ENCODE peak calls at places on chromosomes 1 and 21, in four cellular contexts. V is HFFc6; H is activated T-cell treated with anti-CD3 and anti-CD28 coated beads, Interleukin-2, amount 50 U/mL, for 72 hours; E is cortex of kidney. J is an unnamed sample.

GRCh38 chr1:113998361-113998760 is 19.1 kb downstream of the OLFML3 start:
- DNase-seq in V (no peak), H (no peak), E (no peak), J (no peak)

GRCh38 chr1:23544444-23545389 is 13.7 kb upstream of the E2F2 start:
- DNase-seq in V (peak), H (peak), E (no peak), J (peak)

GRCh38 chr1:245986404-245987221 is 520.5 kb downstream of the SMYD3 start:
- DNase-seq in V (peak), H (no peak), E (no peak), J (peak)

GRCh38 chr1:153609585-153609907 is 3.4 kb downstream of the S100A16 start:
- DNase-seq in V (no peak), H (no peak), E (no peak), J (no peak)

GRCh38 chr1:48115835-48116234 is 106.7 kb upstream of the SLC5A9 start:
- DNase-seq in V (no peak), H (no peak), E (no peak), J (no peak)

GRCh38 chr1:16420719-16421118 is 16.5 kb downstream of the SPATA21 start:
- DNase-seq in V (no peak), H (peak), E (no peak), J (no peak)

GRCh38 chr1:47650205-47650604 is 212.4 kb downstream of the FOXD2 start:
- DNase-seq in V (peak), H (no peak), E (no peak), J (peak)

GRCh38 chr1:17658837-17659236 is 96.3 kb upstream of the ACTL8 start:
- DNase-seq in V (no peak), H (no peak), E (no peak), J (no peak)

GRCh38 chr1:41754540-41754939 is 164.2 kb downstream of the HIVEP3 start:
- DNase-seq in V (no peak), H (no peak), E (no peak), J (no peak)

GRCh38 chr1:33302325-33302724 is 18.6 kb downstream of the A3GALT2 start:
- DNase-seq in V (no peak), H (peak), E (no peak), J (no peak)

GRCh38 chr1:56803561-56804156 is 15.5 kb downstream of the FYB2 start:
- DNase-seq in V (peak), H (peak), E (no peak), J (no peak)

GRCh38 chr1:27979151-27979858 is 19.5 kb downstream of the XKR8 start:
- DNase-seq in V (peak), H (no peak), E (no peak), J (peak)

GRCh38 chr21:16169102-16169511 is 439.3 kb downstream of the USP25 start:
- DNase-seq in V (peak), H (no peak), E (no peak), J (no peak)

GRCh38 chr1:17233675-17234074 is 15.2 kb upstream of the PADI3 start:
- DNase-seq in V (peak), H (no peak), E (no peak), J (peak)

GRCh38 chr1:220789532-220790147 is 2.9 kb downstream of the MTARC1 start:
- DNase-seq in V (no peak), H (no peak), E (no peak), J (no peak)

GRCh38 chr1:2190491-2190976 is 4.0 kb downstream of the FAAP20 start:
- DNase-seq in V (no peak), H (no peak), E (no peak), J (no peak)

GRCh38 chr1:201279313-201279712 is 4.0 kb upstream of the PKP1 start:
- DNase-seq in V (no peak), H (no peak), E (no peak), J (no peak)

GRCh38 chr1:24874611-24875225 is 55.4 kb downstream of the RUNX3 start:
- DNase-seq in V (no peak), H (no peak), E (no peak), J (no peak)

GRCh38 chr1:36652586-36652985 is 169.9 kb upstream of the CSF3R start:
- DNase-seq in V (no peak), H (no peak), E (no peak), J (no peak)

GRCh38 chr1:234295039-234295438 is 78.2 kb upstream of the COA6 start:
- DNase-seq in V (no peak), H (no peak), E (no peak), J (no peak)